ENCODE peak calls at places on chromosomes 6 and 20, in eight cellular contexts. One of them, this sample, is unnamed.

GRCh38 chr20:3430376-3431069 is 23.1 kb upstream of the DNAAF9 start:
- DNase-seq in substantia nigra: no peak
- DNase-seq in NCI-H510A treated with DMSO at 0.1 percent for 48 hours: no peak
- DNase-seq in astrocyte of the spinal cord: no peak
- DNase-seq in stimulated activated CD4-positive, alpha-beta T cell treated with anti-CD3 and anti-CD28 coated beads, Interleukin-4, amount 100 ng/mL, for 1 hour: no peak
- DNase-seq in GM13977: peak
- DNase-seq in amygdala: no peak
- DNase-seq in ureter: no peak
- DNase-seq in this sample: peak

GRCh38 chr6:43757966-43758616 is 11.9 kb upstream of the VEGFA start:
- DNase-seq in substantia nigra: no peak
- DNase-seq in NCI-H510A treated with DMSO at 0.1 percent for 48 hours: no peak
- DNase-seq in astrocyte of the spinal cord: no peak
- DNase-seq in stimulated activated CD4-positive, alpha-beta T cell treated with anti-CD3 and anti-CD28 coated beads, Interleukin-4, amount 100 ng/mL, for 1 hour: no peak
- DNase-seq in GM13977: no peak
- DNase-seq in amygdala: no peak
- DNase-seq in ureter: no peak
- DNase-seq in this sample: no peak

GRCh38 chr6:82862543-82862942 is 203.1 kb downstream of the UBE3D start:
- DNase-seq in substantia nigra: no peak
- DNase-seq in NCI-H510A treated with DMSO at 0.1 percent for 48 hours: no peak
- DNase-seq in astrocyte of the spinal cord: peak
- DNase-seq in stimulated activated CD4-positive, alpha-beta T cell treated with anti-CD3 and anti-CD28 coated beads, Interleukin-4, amount 100 ng/mL, for 1 hour: no peak
- DNase-seq in GM13977: no peak
- DNase-seq in amygdala: no peak
- DNase-seq in ureter: no peak
- DNase-seq in this sample: no peak

GRCh38 chr6:87789198-87789899 is 87.3 kb upstream of the AKIRIN2 start:
- DNase-seq in substantia nigra: no peak
- DNase-seq in NCI-H510A treated with DMSO at 0.1 percent for 48 hours: no peak
- DNase-seq in astrocyte of the spinal cord: peak
- DNase-seq in stimulated activated CD4-positive, alpha-beta T cell treated with anti-CD3 and anti-CD28 coated beads, Interleukin-4, amount 100 ng/mL, for 1 hour: no peak
- DNase-seq in GM13977: no peak
- DNase-seq in amygdala: no peak
- DNase-seq in ureter: no peak
- DNase-seq in this sample: no peak

GRCh38 chr6:66153247-66153646 is 446.2 kb upstream of the EYS start:
- DNase-seq in substantia nigra: no peak
- DNase-seq in NCI-H510A treated with DMSO at 0.1 percent for 48 hours: no peak
- DNase-seq in astrocyte of the spinal cord: no peak
- DNase-seq in stimulated activated CD4-positive, alpha-beta T cell treated with anti-CD3 and anti-CD28 coated beads, Interleukin-4, amount 100 ng/mL, for 1 hour: no peak
- DNase-seq in GM13977: no peak
- DNase-seq in amygdala: no peak
- DNase-seq in ureter: no peak
- DNase-seq in this sample: no peak

GRCh38 chr20:8154636-8155035 is 22.6 kb downstream of the PLCB1 start:
- DNase-seq in substantia nigra: no peak
- DNase-seq in NCI-H510A treated with DMSO at 0.1 percent for 48 hours: no peak
- DNase-seq in astrocyte of the spinal cord: no peak
- DNase-seq in stimulated activated CD4-positive, alpha-beta T cell treated with anti-CD3 and anti-CD28 coated beads, Interleukin-4, amount 100 ng/mL, for 1 hour: no peak
- DNase-seq in GM13977: no peak
- DNase-seq in amygdala: no peak
- DNase-seq in ureter: no peak
- DNase-seq in this sample: no peak

GRCh38 chr6:110550353-110550752 is 73.9 kb upstream of the SLC22A16 start:
- DNase-seq in substantia nigra: no peak
- DNase-seq in NCI-H510A treated with DMSO at 0.1 percent for 48 hours: no peak
- DNase-seq in astrocyte of the spinal cord: no peak
- DNase-seq in stimulated activated CD4-positive, alpha-beta T cell treated with anti-CD3 and anti-CD28 coated beads, Interleukin-4, amount 100 ng/mL, for 1 hour: no peak
- DNase-seq in GM13977: no peak
- DNase-seq in amygdala: no peak
- DNase-seq in ureter: no peak
- DNase-seq in this sample: no peak

GRCh38 chr6:150004783-150005717 is 20.3 kb downstream of the RAET1L start:
- DNase-seq in substantia nigra: peak
- DNase-seq in NCI-H510A treated with DMSO at 0.1 percent for 48 hours: peak
- DNase-seq in astrocyte of the spinal cord: peak
- DNase-seq in stimulated activated CD4-positive, alpha-beta T cell treated with anti-CD3 and anti-CD28 coated beads, Interleukin-4, amount 100 ng/mL, for 1 hour: peak
- DNase-seq in GM13977: peak
- DNase-seq in amygdala: peak
- DNase-seq in ureter: peak
- DNase-seq in this sample: peak

GRCh38 chr6:89781070-89782034 is 38.2 kb downstream of the MDN1 start:
- DNase-seq in substantia nigra: no peak
- DNase-seq in NCI-H510A treated with DMSO at 0.1 percent for 48 hours: no peak
- DNase-seq in astrocyte of the spinal cord: no peak
- DNase-seq in stimulated activated CD4-positive, alpha-beta T cell treated with anti-CD3 and anti-CD28 coated beads, Interleukin-4, amount 100 ng/mL, for 1 hour: no peak
- DNase-seq in GM13977: no peak
- DNase-seq in amygdala: no peak
- DNase-seq in ureter: no peak
- DNase-seq in this sample: no peak

GRCh38 chr6:98833101-98834059 is 994 bp upstream of the POU3F2 start:
- DNase-seq in substantia nigra: no peak
- DNase-seq in NCI-H510A treated with DMSO at 0.1 percent for 48 hours: peak
- DNase-seq in astrocyte of the spinal cord: peak
- DNase-seq in stimulated activated CD4-positive, alpha-beta T cell treated with anti-CD3 and anti-CD28 coated beads, Interleukin-4, amount 100 ng/mL, for 1 hour: no peak
- DNase-seq in GM13977: peak
- DNase-seq in amygdala: peak
- DNase-seq in ureter: peak
- DNase-seq in this sample: no peak

GRCh38 chr6:109296971-109297372 is 85.3 kb downstream of the CD164 start:
- DNase-seq in substantia nigra: no peak
- DNase-seq in NCI-H510A treated with DMSO at 0.1 percent for 48 hours: no peak
- DNase-seq in astrocyte of the spinal cord: no peak
- DNase-seq in stimulated activated CD4-positive, alpha-beta T cell treated with anti-CD3 and anti-CD28 coated beads, Interleukin-4, amount 100 ng/mL, for 1 hour: no peak
- DNase-seq in GM13977: no peak
- DNase-seq in amygdala: no peak
- DNase-seq in ureter: no peak
- DNase-seq in this sample: no peak

GRCh38 chr6:33105386-33105785 is 29.6 kb downstream of the HLA-DPB1 start:
- DNase-seq in substantia nigra: no peak
- DNase-seq in NCI-H510A treated with DMSO at 0.1 percent for 48 hours: no peak
- DNase-seq in astrocyte of the spinal cord: no peak
- DNase-seq in stimulated activated CD4-positive, alpha-beta T cell treated with anti-CD3 and anti-CD28 coated beads, Interleukin-4, amount 100 ng/mL, for 1 hour: no peak
- DNase-seq in GM13977: no peak
- DNase-seq in amygdala: no peak
- DNase-seq in ureter: no peak
- DNase-seq in this sample: no peak

GRCh38 chr6:168540713-168541291 is 99.8 kb downstream of the SMOC2 start:
- DNase-seq in substantia nigra: no peak
- DNase-seq in NCI-H510A treated with DMSO at 0.1 percent for 48 hours: no peak
- DNase-seq in astrocyte of the spinal cord: no peak
- DNase-seq in stimulated activated CD4-positive, alpha-beta T cell treated with anti-CD3 and anti-CD28 coated beads, Interleukin-4, amount 100 ng/mL, for 1 hour: no peak
- DNase-seq in GM13977: no peak
- DNase-seq in amygdala: no peak
- DNase-seq in ureter: no peak
- DNase-seq in this sample: no peak

GRCh38 chr6:30981942-30982772 is 1.4 kb upstream of the MUC21 start:
- DNase-seq in substantia nigra: no peak
- DNase-seq in NCI-H510A treated with DMSO at 0.1 percent for 48 hours: no peak
- DNase-seq in astrocyte of the spinal cord: peak
- DNase-seq in stimulated activated CD4-positive, alpha-beta T cell treated with anti-CD3 and anti-CD28 coated beads, Interleukin-4, amount 100 ng/mL, for 1 hour: no peak
- DNase-seq in GM13977: no peak
- DNase-seq in amygdala: no peak
- DNase-seq in ureter: peak
- DNase-seq in this sample: no peak

GRCh38 chr6:82955841-82956240 is 109.8 kb downstream of the UBE3D start:
- DNase-seq in substantia nigra: no peak
- DNase-seq in NCI-H510A treated with DMSO at 0.1 percent for 48 hours: no peak
- DNase-seq in astrocyte of the spinal cord: peak
- DNase-seq in stimulated activated CD4-positive, alpha-beta T cell treated with anti-CD3 and anti-CD28 coated beads, Interleukin-4, amount 100 ng/mL, for 1 hour: no peak
- DNase-seq in GM13977: no peak
- DNase-seq in amygdala: no peak
- DNase-seq in ureter: no peak
- DNase-seq in this sample: no peak

GRCh38 chr6:79544939-79545450 is 7.8 kb upstream of the LCA5 start:
- DNase-seq in substantia nigra: peak
- DNase-seq in NCI-H510A treated with DMSO at 0.1 percent for 48 hours: peak
- DNase-seq in astrocyte of the spinal cord: peak
- DNase-seq in stimulated activated CD4-positive, alpha-beta T cell treated with anti-CD3 and anti-CD28 coated beads, Interleukin-4, amount 100 ng/mL, for 1 hour: no peak
- DNase-seq in GM13977: peak
- DNase-seq in amygdala: peak
- DNase-seq in ureter: peak
- DNase-seq in this sample: peak

This sample was measured in germinal center.